ENCODE peak calls at places on chromosomes 12 and 14, in six cellular contexts. Y is NCI-H2081; W is mammary epithelial cell; C is endothelial cell; U is activated naive CD4-positive, alpha-beta T cell treated with anti-CD3 and anti-CD28 coated beads, Interleukin-2, amount 50 U/mL, for 16 hours; R is HEK293T. V is an unnamed sample.

GRCh38 chr12:31234955-31235867 is 90.7 kb downstream of the SINHCAF start:
- DNase-seq in Y (peak), W (peak), C (peak), U (no peak), R (peak), V (no peak)

GRCh38 chr12:82413994-82414393 is 55.7 kb downstream of the METTL25 start:
- DNase-seq in Y (no peak), W (peak), C (no peak), U (no peak), R (no peak), V (no peak)

GRCh38 chr12:130480231-130480630 is 142.5 kb downstream of the PIWIL1 start:
- DNase-seq in Y (no peak), W (no peak), C (no peak), U (no peak), R (no peak), V (no peak)

GRCh38 chr12:89256060-89256459 is 96.2 kb downstream of the DUSP6 start:
- DNase-seq in Y (no peak), W (no peak), C (no peak), U (no peak), R (no peak), V (no peak)

GRCh38 chr12:89497467-89497866 is 27.1 kb downstream of the GALNT4 start:
- DNase-seq in Y (no peak), W (no peak), C (no peak), U (no peak), R (no peak), V (no peak)

GRCh38 chr14:43438056-43438455 is 1069.0 kb downstream of the FSCB start:
- DNase-seq in Y (no peak), W (no peak), C (no peak), U (no peak), R (no peak), V (no peak)

GRCh38 chr12:92502417-92503028 is 200.3 kb upstream of the PLEKHG7 start:
- DNase-seq in Y (no peak), W (no peak), C (no peak), U (no peak), R (peak), V (no peak)

GRCh38 chr14:97706814-97707213 is 909.6 kb downstream of the VRK1 start:
- DNase-seq in Y (no peak), W (no peak), C (no peak), U (no peak), R (no peak), V (no peak)

GRCh38 chr12:92649511-92650227 is 53.1 kb upstream of the PLEKHG7 start:
- DNase-seq in Y (peak), W (peak), C (peak), U (peak), R (peak), V (peak)

GRCh38 chr14:90644882-90645281 is 171.3 kb downstream of the TTC7B start:
- DNase-seq in Y (no peak), W (peak), C (no peak), U (no peak), R (no peak), V (peak)

GRCh38 chr12:95608252-95609033 is 57.2 kb upstream of the USP44 start:
- DNase-seq in Y (peak), W (peak), C (no peak), U (no peak), R (no peak), V (no peak)

GRCh38 chr12:113396828-113397496 is 6.7 kb downstream of the SDS start:
- DNase-seq in Y (no peak), W (no peak), C (no peak), U (no peak), R (no peak), V (no peak)

GRCh38 chr12:22046968-22047390 is 961 bp downstream of the CMAS start:
- DNase-seq in Y (no peak), W (no peak), C (no peak), U (no peak), R (no peak), V (peak)

GRCh38 chr12:39205969-39206368 is 237.0 kb downstream of the KIF21A start:
- DNase-seq in Y (no peak), W (no peak), C (no peak), U (no peak), R (no peak), V (no peak)

GRCh38 chr14:70013269-70013873 is 134.2 kb downstream of the SMOC1 start:
- DNase-seq in Y (peak), W (peak), C (peak), U (peak), R (peak), V (no peak)

GRCh38 chr12:91952916-91953315 is 192.7 kb downstream of the BTG1 start:
- DNase-seq in Y (no peak), W (no peak), C (no peak), U (no peak), R (no peak), V (no peak)

GRCh38 chr12:96427269-96427729 is 27.1 kb upstream of the CDK17 start:
- DNase-seq in Y (no peak), W (peak), C (peak), U (no peak), R (no peak), V (peak)

GRCh38 chr12:113936460-113936859 is 29.7 kb downstream of the RBM19 start:
- DNase-seq in Y (no peak), W (no peak), C (no peak), U (no peak), R (no peak), V (no peak)

GRCh38 chr14:91368681-91369416 is 48.8 kb downstream of the CCDC88C start:
- DNase-seq in Y (peak), W (no peak), C (no peak), U (no peak), R (no peak), V (no peak)

GRCh38 chr12:116352315-116352835 is 74.9 kb upstream of the MED13L start:
- DNase-seq in Y (no peak), W (no peak), C (no peak), U (no peak), R (no peak), V (no peak)